ENCODE peak calls at places on chromosomes 13 and 19, in nine cellular contexts. G is neural progenitor cell; P is HAP-1; B is IMR-90; W is CD8-positive, alpha-beta T cell; Q is psoas muscle; Y is dorsolateral prefrontal cortex; O is lower leg skin; U is PC-9. R is an unnamed sample.

GRCh38 chr13:49602005-49602404 is 16.6 kb upstream of the RCBTB1 start:
- DNase-seq in G (no peak), P (no peak), B (peak), W (no peak), Q (no peak), Y (no peak), O (no peak), U (no peak), R (no peak)

GRCh38 chr13:113616991-113617749 is 32.6 kb downstream of the TFDP1 start:
- DNase-seq in G (peak), P (no peak), B (peak), W (no peak), Q (no peak), Y (no peak), O (no peak), U (no peak), R (no peak)

GRCh38 chr19:7729211-7729610 is 2.7 kb downstream of the CLEC4G start:
- DNase-seq in G (no peak), P (no peak), B (no peak), W (no peak), Q (no peak), Y (no peak), O (no peak), U (no peak), R (no peak)

GRCh38 chr19:54418030-54418929 is 3.0 kb downstream of the TTYH1 start:
- DNase-seq in G (peak), P (no peak), B (peak), W (no peak), Q (no peak), Y (no peak), O (no peak), U (no peak), R (no peak)

GRCh38 chr13:93262729-93263128 is 36.1 kb downstream of the GPC6 start:
- DNase-seq in G (no peak), P (no peak), B (peak), W (no peak), Q (no peak), Y (no peak), O (no peak), U (no peak), R (peak)

GRCh38 chr19:39792999-39793546 is 14.4 kb downstream of the LEUTX start:
- DNase-seq in G (peak), P (peak), B (peak), W (peak), Q (peak), Y (peak), O (peak), U (no peak), R (peak)

GRCh38 chr19:16702123-16702522 is 17.5 kb upstream of the NWD1 start:
- DNase-seq in G (no peak), P (no peak), B (peak), W (no peak), Q (peak), Y (no peak), O (peak), U (peak), R (peak)

GRCh38 chr19:41918653-41919244 is 9.5 kb downstream of the ERFL start:
- DNase-seq in G (no peak), P (no peak), B (no peak), W (no peak), Q (no peak), Y (no peak), O (no peak), U (no peak), R (no peak)

GRCh38 chr19:7771072-7771471 is 8.0 kb downstream of the CLEC4M start:
- DNase-seq in G (no peak), P (no peak), B (no peak), W (no peak), Q (no peak), Y (no peak), O (no peak), U (no peak), R (no peak)

GRCh38 chr19:11425719-11426457 is 6.8 kb upstream of the RGL3 start:
- DNase-seq in G (no peak), P (no peak), B (no peak), W (no peak), Q (no peak), Y (no peak), O (no peak), U (no peak), R (no peak)

GRCh38 chr13:48775804-48776203 is 122.1 kb downstream of the CYSLTR2 start:
- DNase-seq in G (no peak), P (no peak), B (peak), W (no peak), Q (no peak), Y (no peak), O (no peak), U (no peak), R (peak)

GRCh38 chr19:52748336-52748950 is 13.6 kb upstream of the ZNF611 start:
- DNase-seq in G (peak), P (peak), B (peak), W (no peak), Q (peak), Y (no peak), O (no peak), U (no peak), R (no peak)

GRCh38 chr13:19089315-19089714 is 92.3 kb downstream of the TUBA3C start:
- DNase-seq in G (no peak), P (no peak), B (no peak), W (no peak), Q (no peak), Y (no peak), O (no peak), U (no peak), R (no peak)

GRCh38 chr19:23992348-23992747 is 77.7 kb downstream of the ZNF726 start:
- DNase-seq in G (no peak), P (no peak), B (no peak), W (no peak), Q (no peak), Y (no peak), O (no peak), U (no peak), R (no peak)

GRCh38 chr13:44048326-44048725 is 168.6 kb downstream of the LACC1 start:
- DNase-seq in G (no peak), P (no peak), B (no peak), W (no peak), Q (no peak), Y (no peak), O (no peak), U (no peak), R (no peak)

GRCh38 chr19:18153555-18154134 is 682 bp downstream of the PIK3R2 start:
- DNase-seq in G (peak), P (no peak), B (no peak), W (peak), Q (peak), Y (no peak), O (no peak), U (no peak), R (no peak)

GRCh38 chr13:41812851-41813250 is 148.1 kb downstream of the VWA8 start:
- DNase-seq in G (no peak), P (no peak), B (no peak), W (no peak), Q (no peak), Y (no peak), O (no peak), U (no peak), R (no peak)

GRCh38 chr19:50658438-50659317 is 9.4 kb downstream of the C19orf81 start:
- DNase-seq in G (peak), P (no peak), B (peak), W (peak), Q (peak), Y (peak), O (peak), U (no peak), R (peak)

GRCh38 chr13:83153833-83154232 is 728.4 kb downstream of the SLITRK1 start:
- DNase-seq in G (no peak), P (no peak), B (no peak), W (no peak), Q (no peak), Y (no peak), O (no peak), U (no peak), R (no peak)

GRCh38 chr19:23070353-23070781 is 46.5 kb upstream of the ZNF730 start:
- DNase-seq in G (no peak), P (no peak), B (peak), W (no peak), Q (peak), Y (no peak), O (peak), U (no peak), R (no peak)

GRCh38 chr19:6767081-6767356 is 216 bp downstream of the SH2D3A start:
- DNase-seq in G (peak), P (peak), B (no peak), W (no peak), Q (no peak), Y (no peak), O (no peak), U (peak), R (no peak)

GRCh38 chr19:28556371-28556770 is 656.6 kb downstream of the UQCRFS1 start:
- DNase-seq in G (no peak), P (no peak), B (no peak), W (no peak), Q (no peak), Y (no peak), O (no peak), U (no peak), R (no peak)

GRCh38 chr13:50170447-50171037 is 155.3 kb downstream of the KCNRG start:
- DNase-seq in G (no peak), P (no peak), B (peak), W (no peak), Q (no peak), Y (no peak), O (no peak), U (no peak), R (no peak)

GRCh38 chr19:58093071-58093470 is 5.0 kb downstream of the ZSCAN18 start:
- DNase-seq in G (no peak), P (no peak), B (no peak), W (no peak), Q (no peak), Y (no peak), O (no peak), U (no peak), R (no peak)

GRCh38 chr13:61880576-61881283 is 465.1 kb upstream of the PCDH20 start:
- DNase-seq in G (peak), P (peak), B (peak), W (no peak), Q (no peak), Y (no peak), O (no peak), U (no peak), R (no peak)

GRCh38 chr13:92137519-92137918 is 739.1 kb downstream of the GPC5 start:
- DNase-seq in G (peak), P (no peak), B (no peak), W (no peak), Q (no peak), Y (no peak), O (no peak), U (no peak), R (peak)

GRCh38 chr19:5955638-5955935 is 22.4 kb downstream of the RANBP3 start:
- DNase-seq in G (no peak), P (no peak), B (peak), W (no peak), Q (no peak), Y (no peak), O (no peak), U (no peak), R (no peak)

GRCh38 chr13:27419333-27419732 is 5.1 kb upstream of the GTF3A start:
- DNase-seq in G (no peak), P (no peak), B (peak), W (no peak), Q (no peak), Y (no peak), O (no peak), U (no peak), R (no peak)

GRCh38 chr19:54137913-54138776 is 583 bp downstream of the CNOT3 start:
- DNase-seq in G (peak), P (no peak), B (no peak), W (no peak), Q (no peak), Y (no peak), O (no peak), U (no peak), R (no peak)

GRCh38 chr13:85864963-85865530 is 65.8 kb upstream of the SLITRK6 start:
- DNase-seq in G (peak), P (peak), B (peak), W (no peak), Q (no peak), Y (no peak), O (no peak), U (no peak), R (peak)

GRCh38 chr13:98691360-98691759 is 61.1 kb downstream of the SLC15A1 start:
- DNase-seq in G (no peak), P (no peak), B (no peak), W (no peak), Q (no peak), Y (no peak), O (no peak), U (no peak), R (no peak)

GRCh38 chr13:52002361-52002760 is 8.9 kb downstream of the ATP7B start:
- DNase-seq in G (no peak), P (no peak), B (no peak), W (no peak), Q (no peak), Y (no peak), O (no peak), U (no peak), R (no peak)

GRCh38 chr13:20772401-20773131 is 1.2 kb downstream of the EEF1AKMT1 start:
- DNase-seq in G (no peak), P (no peak), B (peak), W (no peak), Q (no peak), Y (no peak), O (no peak), U (no peak), R (no peak)
- H3K4me3 ChIP-seq in G (peak), P (peak), B (peak), W (peak), Q (peak), Y (peak), O (no peak), U (peak), R (peak)

GRCh38 chr19:14004619-14005380 is 1.3 kb downstream of the RFX1 start:
- DNase-seq in G (no peak), P (no peak), B (no peak), W (no peak), Q (peak), Y (peak), O (peak), U (no peak), R (no peak)
- H3K4me3 ChIP-seq in G (peak), P (peak), B (no peak), W (peak), Q (peak), Y (peak), O (no peak), U (no peak), R (no peak)

GRCh38 chr13:29923554-29924481 is 73.4 kb upstream of the UBL3 start:
- DNase-seq in G (peak), P (no peak), B (peak), W (peak), Q (peak), Y (no peak), O (peak), U (peak), R (peak)
- H3K4me3 ChIP-seq in G (no peak), P (no peak), B (no peak), W (no peak), Q (no peak), Y (no peak), O (no peak), U (peak), R (no peak)

GRCh38 chr19:44304659-44305193 is at the start of gene ZNF235:
- DNase-seq in G (peak), P (peak), B (peak), W (peak), Q (peak), Y (peak), O (peak), U (peak), R (peak)
- H3K4me3 ChIP-seq in G (peak), P (peak), B (peak), W (peak), Q (peak), Y (peak), O (peak), U (peak), R (peak)

DNA sequence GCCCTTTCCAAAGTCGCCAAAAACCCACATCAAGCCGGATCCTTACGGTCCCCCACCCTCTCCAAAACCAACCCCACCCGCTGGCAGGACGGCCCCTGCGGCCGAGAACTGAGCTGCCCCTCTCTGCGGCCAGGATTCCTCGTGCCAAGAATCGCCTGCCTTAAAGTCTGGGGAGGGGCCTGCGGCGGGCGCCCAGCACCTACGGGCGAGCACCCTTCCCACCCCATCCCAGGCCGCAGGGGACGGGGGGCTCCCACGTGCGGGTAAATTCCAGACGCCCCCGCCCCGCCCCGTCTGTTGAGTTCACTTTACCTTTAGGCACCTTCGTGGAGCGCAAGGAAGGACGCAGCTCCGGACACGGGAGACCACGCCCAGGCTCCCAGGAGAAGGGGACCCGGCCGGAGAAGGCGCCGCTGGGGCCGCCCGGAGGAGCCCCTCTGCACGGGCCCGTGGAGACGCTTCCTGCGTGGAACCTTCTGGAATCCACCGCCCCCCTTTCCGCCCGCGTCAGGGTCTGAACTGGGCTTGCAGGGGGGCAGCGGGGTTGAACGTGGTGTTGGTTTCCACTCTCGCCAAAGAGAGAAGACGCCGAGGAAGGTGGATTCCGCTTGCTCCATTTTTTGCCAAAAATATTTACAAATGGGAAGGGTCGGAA is 22.8 kb downstream of the ONECUT3 start:
- DNase-seq in G (no peak), P (no peak), B (no peak), W (no peak), Q (no peak), Y (no peak), O (no peak), U (no peak), R (no peak)
- H3K4me3 ChIP-seq in G (peak), P (no peak), B (no peak), W (no peak), Q (no peak), Y (no peak), O (no peak), U (no peak), R (no peak)

R was measured in skeletal muscle cell.